ENCODE peak calls at places on chromosome 4, in eight cellular contexts. One of them, this sample, is unnamed.

GRCh38 chr4:109368661-109369060 is 65.0 kb upstream of the SEC24B start:
- DNase-seq in RPMI8226: no peak
- DNase-seq in aorta: no peak
- DNase-seq in BJ: no peak
- DNase-seq in stimulated activated CD4-positive, alpha-beta T cell treated with anti-CD3 and anti-CD28 coated beads, Interleukin-4, amount 100 ng/mL, for 48 hours: no peak
- DNase-seq in A549: no peak
- DNase-seq in lower lobe of right lung: no peak
- DNase-seq in GM23338: peak; percentile 43
- DNase-seq in this sample: no peak

GRCh38 chr4:29717658-29718057 is 1002.5 kb upstream of the PCDH7 start:
- DNase-seq in aorta: no peak
- DNase-seq in GM23338: no peak
- DNase-seq in RPMI8226: no peak
- DNase-seq in A549: no peak
- DNase-seq in stimulated activated CD4-positive, alpha-beta T cell treated with anti-CD3 and anti-CD28 coated beads, Interleukin-4, amount 100 ng/mL, for 48 hours: no peak
- DNase-seq in BJ: no peak
- DNase-seq in lower lobe of right lung: no peak
- DNase-seq in this sample: no peak

GRCh38 chr4:155552180-155552579 is 114.5 kb upstream of the GUCY1A1 start:
- DNase-seq in BJ: no peak
- DNase-seq in lower lobe of right lung: no peak
- DNase-seq in stimulated activated CD4-positive, alpha-beta T cell treated with anti-CD3 and anti-CD28 coated beads, Interleukin-4, amount 100 ng/mL, for 48 hours: no peak
- DNase-seq in GM23338: no peak
- DNase-seq in A549: no peak
- DNase-seq in RPMI8226: no peak
- DNase-seq in aorta: no peak
- DNase-seq in this sample: no peak

GRCh38 chr4:1277667-1278335 is 11.9 kb upstream of the MAEA start:
- DNase-seq in BJ: no peak
- DNase-seq in RPMI8226: peak; percentile 65
- DNase-seq in stimulated activated CD4-positive, alpha-beta T cell treated with anti-CD3 and anti-CD28 coated beads, Interleukin-4, amount 100 ng/mL, for 48 hours: no peak
- DNase-seq in aorta: no peak
- DNase-seq in A549: peak; percentile 15
- DNase-seq in GM23338: no peak
- DNase-seq in lower lobe of right lung: no peak
- DNase-seq in this sample: no peak

GRCh38 chr4:14831447-14831846 is 170.8 kb upstream of the CPEB2 start:
- DNase-seq in BJ: no peak
- DNase-seq in stimulated activated CD4-positive, alpha-beta T cell treated with anti-CD3 and anti-CD28 coated beads, Interleukin-4, amount 100 ng/mL, for 48 hours: no peak
- DNase-seq in A549: no peak
- DNase-seq in GM23338: no peak
- DNase-seq in lower lobe of right lung: no peak
- DNase-seq in RPMI8226: no peak
- DNase-seq in aorta: no peak
- DNase-seq in this sample: no peak

GRCh38 chr4:102493794-102494193 is 7.4 kb upstream of the NFKB1 start:
- DNase-seq in stimulated activated CD4-positive, alpha-beta T cell treated with anti-CD3 and anti-CD28 coated beads, Interleukin-4, amount 100 ng/mL, for 48 hours: no peak
- DNase-seq in A549: no peak
- DNase-seq in BJ: no peak
- DNase-seq in lower lobe of right lung: no peak
- DNase-seq in GM23338: no peak
- DNase-seq in aorta: no peak
- DNase-seq in RPMI8226: peak; percentile 70
- DNase-seq in this sample: no peak

GRCh38 chr4:155854597-155855226 is 11.4 kb downstream of the ASIC5 start:
- DNase-seq in stimulated activated CD4-positive, alpha-beta T cell treated with anti-CD3 and anti-CD28 coated beads, Interleukin-4, amount 100 ng/mL, for 48 hours: no peak
- DNase-seq in RPMI8226: peak; percentile 12
- DNase-seq in BJ: peak; percentile 4
- DNase-seq in aorta: no peak
- DNase-seq in lower lobe of right lung: no peak
- DNase-seq in GM23338: no peak
- DNase-seq in A549: peak; percentile 64
- DNase-seq in this sample: no peak

GRCh38 chr4:77800483-77801259 is 18.5 kb downstream of the CNOT6L start:
- DNase-seq in A549: no peak
- DNase-seq in aorta: no peak
- DNase-seq in lower lobe of right lung: no peak
- DNase-seq in stimulated activated CD4-positive, alpha-beta T cell treated with anti-CD3 and anti-CD28 coated beads, Interleukin-4, amount 100 ng/mL, for 48 hours: no peak
- DNase-seq in BJ: no peak
- DNase-seq in GM23338: no peak
- DNase-seq in RPMI8226: no peak
- DNase-seq in this sample: no peak

This sample was measured in naive thymus-derived CD4-positive, alpha-beta T cell.